ENCODE peak calls at places on chromosomes 7 and 10, in seven cellular contexts. T is effector CD8-positive, alpha-beta T cell; Y is astrocyte; K is NCI-H748 treated with DMSO at 0.1 percent for 48 hours; I is H9; O is gastrocnemius medialis; B is AG09309. Z is an unnamed sample.

GRCh38 chr10:71715026-71715425 is 4.6 kb downstream of the C10orf105 start:
- DNase-seq in Y (no peak), K (no peak), T (no peak), B (no peak), O (no peak), I (no peak), Z (no peak)

GRCh38 chr7:28174901-28175661 is 5.5 kb downstream of the JAZF1 start:
- DNase-seq in T (no peak), Y (no peak), I (no peak), K (no peak), B (no peak), O (no peak), Z (no peak)

GRCh38 chr10:102744374-102745051 is 765 bp downstream of the WBP1L start:
- DNase-seq in O (no peak), T (no peak), Y (no peak), K (no peak), I (no peak), B (no peak), Z (no peak)

GRCh38 chr10:604716-605631 is 84.5 kb downstream of the DIP2C start:
- DNase-seq in I (no peak), K (no peak), O (no peak), B (no peak), T (no peak), Y (no peak), Z (no peak)

GRCh38 chr7:47743898-47744612 is 162.1 kb upstream of the TNS3 start:
- DNase-seq in K (no peak), B (no peak), Y (peak), O (no peak), I (peak), T (no peak), Z (no peak)

GRCh38 chr10:86128360-86128759 is 238.2 kb downstream of the GRID1 start:
- DNase-seq in I (no peak), T (no peak), Y (no peak), O (no peak), K (no peak), B (no peak), Z (no peak)

GRCh38 chr7:50857804-50858203 is 75.1 kb upstream of the GRB10 start:
- DNase-seq in K (no peak), B (no peak), Y (no peak), T (no peak), I (no peak), O (no peak), Z (no peak)

GRCh38 chr10:11636761-11637166 is 25.3 kb upstream of the USP6NL start:
- DNase-seq in B (no peak), T (no peak), K (no peak), Y (peak), I (no peak), O (no peak), Z (no peak)

GRCh38 chr10:119595134-119595714 is 1.5 kb downstream of the TIAL1 start:
- DNase-seq in B (no peak), O (no peak), K (no peak), Y (peak), I (no peak), T (no peak), Z (no peak)

GRCh38 chr10:96919785-96920425 is 87.8 kb downstream of the LCOR start:
- DNase-seq in I (no peak), Y (peak), T (no peak), O (no peak), B (peak), K (no peak), Z (no peak)

GRCh38 chr10:62903828-62904227 is 87.7 kb upstream of the EGR2 start:
- DNase-seq in I (no peak), Y (peak), O (no peak), B (no peak), T (no peak), K (no peak), Z (no peak)

GRCh38 chr10:122142652-122143237 is 128.4 kb upstream of the BTBD16 start:
- DNase-seq in I (peak), T (no peak), O (no peak), Y (no peak), K (peak), B (no peak), Z (no peak)